ENCODE peak calls at places on chromosomes 5 and 9, in nine cellular contexts. One of them, this sample, is unnamed.
A peak's percentile ranks its signal among the peaks of the same experiment; 100 is the strongest.

GRCh38 chr9:116058421-116058820 is 95.2 kb upstream of the PAPPA start:
- DNase-seq in nucleus accumbens: no peak
- DNase-seq in coronary artery: no peak
- DNase-seq in heart left ventricle: no peak
- DNase-seq in lung: no peak
- DNase-seq in ureter: no peak
- DNase-seq in CD8-positive, alpha-beta memory T cell: no peak
- DNase-seq in NCI-H2081: no peak
- DNase-seq in left ventricle myocardium inferior: no peak
- DNase-seq in this sample: peak; percentile 33

GRCh38 chr9:28688172-28688571 is 1114.9 kb upstream of the C9orf72 start:
- DNase-seq in nucleus accumbens: no peak
- DNase-seq in coronary artery: no peak
- DNase-seq in heart left ventricle: no peak
- DNase-seq in lung: no peak
- DNase-seq in ureter: no peak
- DNase-seq in CD8-positive, alpha-beta memory T cell: no peak
- DNase-seq in NCI-H2081: no peak
- DNase-seq in left ventricle myocardium inferior: no peak
- DNase-seq in this sample: no peak

GRCh38 chr5:153562189-153562588 is 71.7 kb downstream of the GRIA1 start:
- DNase-seq in nucleus accumbens: no peak
- DNase-seq in coronary artery: no peak
- DNase-seq in heart left ventricle: no peak
- DNase-seq in lung: no peak
- DNase-seq in ureter: no peak
- DNase-seq in CD8-positive, alpha-beta memory T cell: no peak
- DNase-seq in NCI-H2081: no peak
- DNase-seq in left ventricle myocardium inferior: no peak
- DNase-seq in this sample: peak; percentile 63

GRCh38 chr9:72775570-72775969 is 177.3 kb downstream of the ALDH1A1 start:
- DNase-seq in nucleus accumbens: no peak
- DNase-seq in coronary artery: no peak
- DNase-seq in heart left ventricle: no peak
- DNase-seq in lung: no peak
- DNase-seq in ureter: no peak
- DNase-seq in CD8-positive, alpha-beta memory T cell: no peak
- DNase-seq in NCI-H2081: no peak
- DNase-seq in left ventricle myocardium inferior: no peak
- DNase-seq in this sample: no peak

GRCh38 chr5:83049370-83049863 is 27.8 kb downstream of the TMEM167A start:
- DNase-seq in nucleus accumbens: no peak
- DNase-seq in coronary artery: no peak
- DNase-seq in heart left ventricle: no peak
- DNase-seq in lung: no peak
- DNase-seq in ureter: no peak
- DNase-seq in CD8-positive, alpha-beta memory T cell: no peak
- DNase-seq in NCI-H2081: no peak
- DNase-seq in left ventricle myocardium inferior: no peak
- DNase-seq in this sample: peak; percentile 31

GRCh38 chr9:33320568-33321261 is 30.4 kb downstream of the NFX1 start:
- DNase-seq in nucleus accumbens: no peak
- DNase-seq in coronary artery: no peak
- DNase-seq in heart left ventricle: no peak
- DNase-seq in lung: peak; percentile 32
- DNase-seq in ureter: no peak
- DNase-seq in CD8-positive, alpha-beta memory T cell: no peak
- DNase-seq in NCI-H2081: no peak
- DNase-seq in left ventricle myocardium inferior: no peak
- DNase-seq in this sample: peak; percentile 98

GRCh38 chr9:16275795-16276624 is 594.5 kb downstream of the BNC2 start:
- DNase-seq in nucleus accumbens: peak; percentile 15
- DNase-seq in coronary artery: no peak
- DNase-seq in heart left ventricle: no peak
- DNase-seq in lung: no peak
- DNase-seq in ureter: no peak
- DNase-seq in CD8-positive, alpha-beta memory T cell: no peak
- DNase-seq in NCI-H2081: no peak
- DNase-seq in left ventricle myocardium inferior: no peak
- DNase-seq in this sample: no peak

GRCh38 chr9:137382728-137383452 is 40.1 kb downstream of the EXD3 start:
- DNase-seq in nucleus accumbens: no peak
- DNase-seq in coronary artery: no peak
- DNase-seq in heart left ventricle: no peak
- DNase-seq in lung: no peak
- DNase-seq in ureter: no peak
- DNase-seq in CD8-positive, alpha-beta memory T cell: no peak
- DNase-seq in NCI-H2081: no peak
- DNase-seq in left ventricle myocardium inferior: no peak
- DNase-seq in this sample: no peak

GRCh38 chr9:135069556-135070197 is 17.8 kb upstream of the OLFM1 start:
- DNase-seq in nucleus accumbens: no peak
- DNase-seq in coronary artery: peak; percentile 55
- DNase-seq in heart left ventricle: no peak
- DNase-seq in lung: no peak
- DNase-seq in ureter: no peak
- DNase-seq in CD8-positive, alpha-beta memory T cell: no peak
- DNase-seq in NCI-H2081: no peak
- DNase-seq in left ventricle myocardium inferior: no peak
- DNase-seq in this sample: no peak

GRCh38 chr9:105297442-105298097 is 53.1 kb downstream of the SLC44A1 start:
- DNase-seq in nucleus accumbens: no peak
- DNase-seq in coronary artery: no peak
- DNase-seq in heart left ventricle: no peak
- DNase-seq in lung: no peak
- DNase-seq in ureter: no peak
- DNase-seq in CD8-positive, alpha-beta memory T cell: no peak
- DNase-seq in NCI-H2081: no peak
- DNase-seq in left ventricle myocardium inferior: no peak
- DNase-seq in this sample: no peak

GRCh38 chr5:158647264-158647663 is 452.5 kb downstream of the EBF1 start:
- DNase-seq in nucleus accumbens: no peak
- DNase-seq in coronary artery: no peak
- DNase-seq in heart left ventricle: no peak
- DNase-seq in lung: no peak
- DNase-seq in ureter: no peak
- DNase-seq in CD8-positive, alpha-beta memory T cell: no peak
- DNase-seq in NCI-H2081: no peak
- DNase-seq in left ventricle myocardium inferior: no peak
- DNase-seq in this sample: no peak

GRCh38 chr5:112156211-112156610 is 262.9 kb downstream of the EPB41L4A start:
- DNase-seq in nucleus accumbens: no peak
- DNase-seq in coronary artery: no peak
- DNase-seq in heart left ventricle: no peak
- DNase-seq in lung: no peak
- DNase-seq in ureter: no peak
- DNase-seq in CD8-positive, alpha-beta memory T cell: no peak
- DNase-seq in NCI-H2081: no peak
- DNase-seq in left ventricle myocardium inferior: no peak
- DNase-seq in this sample: no peak

GRCh38 chr9:21770877-21771560 is 31.4 kb upstream of the MTAP start:
- DNase-seq in nucleus accumbens: no peak
- DNase-seq in coronary artery: no peak
- DNase-seq in heart left ventricle: no peak
- DNase-seq in lung: no peak
- DNase-seq in ureter: no peak
- DNase-seq in CD8-positive, alpha-beta memory T cell: no peak
- DNase-seq in NCI-H2081: no peak
- DNase-seq in left ventricle myocardium inferior: no peak
- DNase-seq in this sample: peak; percentile 94

GRCh38 chr5:83567741-83568530 is 96.4 kb downstream of the VCAN start:
- DNase-seq in nucleus accumbens: no peak
- DNase-seq in coronary artery: no peak
- DNase-seq in heart left ventricle: no peak
- DNase-seq in lung: no peak
- DNase-seq in ureter: no peak
- DNase-seq in CD8-positive, alpha-beta memory T cell: no peak
- DNase-seq in NCI-H2081: no peak
- DNase-seq in left ventricle myocardium inferior: no peak
- DNase-seq in this sample: peak; percentile 98

GRCh38 chr5:143065185-143065584 is 295.0 kb downstream of the ARHGAP26 start:
- DNase-seq in nucleus accumbens: no peak
- DNase-seq in coronary artery: no peak
- DNase-seq in heart left ventricle: no peak
- DNase-seq in lung: no peak
- DNase-seq in ureter: no peak
- DNase-seq in CD8-positive, alpha-beta memory T cell: no peak
- DNase-seq in NCI-H2081: no peak
- DNase-seq in left ventricle myocardium inferior: no peak
- DNase-seq in this sample: peak; percentile 97

GRCh38 chr5:1925111-1926070 is 42.7 kb upstream of the IRX4 start:
- DNase-seq in nucleus accumbens: no peak
- DNase-seq in coronary artery: peak; percentile 56
- DNase-seq in heart left ventricle: no peak
- DNase-seq in lung: no peak
- DNase-seq in ureter: no peak
- DNase-seq in CD8-positive, alpha-beta memory T cell: no peak
- DNase-seq in NCI-H2081: no peak
- DNase-seq in left ventricle myocardium inferior: no peak
- DNase-seq in this sample: no peak

GRCh38 chr5:115838885-115839518 is 2.4 kb downstream of the ATG12 start:
- DNase-seq in nucleus accumbens: no peak
- DNase-seq in coronary artery: no peak
- DNase-seq in heart left ventricle: no peak
- DNase-seq in lung: no peak
- DNase-seq in ureter: no peak
- DNase-seq in CD8-positive, alpha-beta memory T cell: peak; percentile 65
- DNase-seq in NCI-H2081: peak; percentile 37
- DNase-seq in left ventricle myocardium inferior: no peak
- DNase-seq in this sample: peak; percentile 76

GRCh38 chr5:88377705-88378656 is 109.3 kb upstream of the TMEM161B start:
- DNase-seq in nucleus accumbens: no peak
- DNase-seq in coronary artery: no peak
- DNase-seq in heart left ventricle: no peak
- DNase-seq in lung: no peak
- DNase-seq in ureter: no peak
- DNase-seq in CD8-positive, alpha-beta memory T cell: no peak
- DNase-seq in NCI-H2081: peak; percentile 4
- DNase-seq in left ventricle myocardium inferior: no peak
- DNase-seq in this sample: no peak

GRCh38 chr5:17379188-17379951 is 118.7 kb upstream of the TAF11L2 start:
- DNase-seq in nucleus accumbens: no peak
- DNase-seq in coronary artery: no peak
- DNase-seq in heart left ventricle: no peak
- DNase-seq in lung: no peak
- DNase-seq in ureter: no peak
- DNase-seq in CD8-positive, alpha-beta memory T cell: no peak
- DNase-seq in NCI-H2081: peak; percentile 80
- DNase-seq in left ventricle myocardium inferior: no peak
- DNase-seq in this sample: peak; percentile 28

GRCh38 chr5:115895821-115896220 is 54.1 kb downstream of the AP3S1 start:
- DNase-seq in nucleus accumbens: no peak
- DNase-seq in coronary artery: no peak
- DNase-seq in heart left ventricle: no peak
- DNase-seq in lung: no peak
- DNase-seq in ureter: no peak
- DNase-seq in CD8-positive, alpha-beta memory T cell: no peak
- DNase-seq in NCI-H2081: no peak
- DNase-seq in left ventricle myocardium inferior: no peak
- DNase-seq in this sample: peak; percentile 36

GRCh38 chr5:137344723-137345322 is 154.3 kb downstream of the SPOCK1 start:
- DNase-seq in nucleus accumbens: no peak
- DNase-seq in coronary artery: no peak
- DNase-seq in heart left ventricle: no peak
- DNase-seq in lung: no peak
- DNase-seq in ureter: peak; percentile 46
- DNase-seq in CD8-positive, alpha-beta memory T cell: no peak
- DNase-seq in NCI-H2081: peak; percentile 54
- DNase-seq in left ventricle myocardium inferior: no peak
- DNase-seq in this sample: peak; percentile 87

GRCh38 chr5:21711854-21712752 is 1141.0 kb downstream of the CDH12 start:
- DNase-seq in nucleus accumbens: no peak
- DNase-seq in coronary artery: no peak
- DNase-seq in heart left ventricle: no peak
- DNase-seq in lung: no peak
- DNase-seq in ureter: no peak
- DNase-seq in CD8-positive, alpha-beta memory T cell: no peak
- DNase-seq in NCI-H2081: no peak
- DNase-seq in left ventricle myocardium inferior: no peak
- DNase-seq in this sample: no peak

GRCh38 chr5:176535101-176535654 is 2.0 kb downstream of the RNF44 start:
- DNase-seq in nucleus accumbens: no peak
- DNase-seq in coronary artery: no peak
- DNase-seq in heart left ventricle: peak; percentile 43
- DNase-seq in lung: peak; percentile 63
- DNase-seq in ureter: no peak
- DNase-seq in CD8-positive, alpha-beta memory T cell: peak; percentile 50
- DNase-seq in NCI-H2081: no peak
- DNase-seq in left ventricle myocardium inferior: no peak
- DNase-seq in this sample: peak; percentile 43

GRCh38 chr5:105940181-105940580 is 1730.6 kb downstream of the EFNA5 start:
- DNase-seq in nucleus accumbens: no peak
- DNase-seq in coronary artery: no peak
- DNase-seq in heart left ventricle: no peak
- DNase-seq in lung: no peak
- DNase-seq in ureter: no peak
- DNase-seq in CD8-positive, alpha-beta memory T cell: no peak
- DNase-seq in NCI-H2081: peak; percentile 40
- DNase-seq in left ventricle myocardium inferior: no peak
- DNase-seq in this sample: no peak

GRCh38 chr5:191036-191948 is at the start of gene LRRC14B:
- DNase-seq in nucleus accumbens: peak; percentile 29
- DNase-seq in coronary artery: no peak
- DNase-seq in heart left ventricle: peak; percentile 79
- DNase-seq in lung: no peak
- DNase-seq in ureter: no peak
- DNase-seq in CD8-positive, alpha-beta memory T cell: peak; percentile 20
- DNase-seq in NCI-H2081: no peak
- DNase-seq in left ventricle myocardium inferior: peak; percentile 82
- DNase-seq in this sample: no peak

GRCh38 chr5:9626955-9627354 is 3.2 kb downstream of the TAS2R1 start:
- DNase-seq in nucleus accumbens: no peak
- DNase-seq in coronary artery: no peak
- DNase-seq in heart left ventricle: no peak
- DNase-seq in lung: no peak
- DNase-seq in ureter: no peak
- DNase-seq in CD8-positive, alpha-beta memory T cell: no peak
- DNase-seq in NCI-H2081: no peak
- DNase-seq in left ventricle myocardium inferior: no peak
- DNase-seq in this sample: no peak

GRCh38 chr5:91025449-91025848 is 357.7 kb downstream of the ARRDC3 start:
- DNase-seq in nucleus accumbens: no peak
- DNase-seq in coronary artery: no peak
- DNase-seq in heart left ventricle: no peak
- DNase-seq in lung: no peak
- DNase-seq in ureter: no peak
- DNase-seq in CD8-positive, alpha-beta memory T cell: no peak
- DNase-seq in NCI-H2081: peak; percentile 4
- DNase-seq in left ventricle myocardium inferior: no peak
- DNase-seq in this sample: no peak

GRCh38 chr9:98176391-98177259 is 15.8 kb downstream of the CORO2A start:
- DNase-seq in nucleus accumbens: no peak
- DNase-seq in coronary artery: no peak
- DNase-seq in heart left ventricle: no peak
- DNase-seq in lung: no peak
- DNase-seq in ureter: no peak
- DNase-seq in CD8-positive, alpha-beta memory T cell: no peak
- DNase-seq in NCI-H2081: no peak
- DNase-seq in left ventricle myocardium inferior: no peak
- DNase-seq in this sample: no peak

GRCh38 chr5:179915406-179915935 is 7.8 kb upstream of the TBC1D9B start:
- DNase-seq in nucleus accumbens: no peak
- DNase-seq in coronary artery: no peak
- DNase-seq in heart left ventricle: no peak
- DNase-seq in lung: no peak
- DNase-seq in ureter: no peak
- DNase-seq in CD8-positive, alpha-beta memory T cell: no peak
- DNase-seq in NCI-H2081: no peak
- DNase-seq in left ventricle myocardium inferior: no peak
- DNase-seq in this sample: no peak

GRCh38 chr9:124908098-124908497 is 32.8 kb downstream of the GOLGA1 start:
- DNase-seq in nucleus accumbens: no peak
- DNase-seq in coronary artery: no peak
- DNase-seq in heart left ventricle: no peak
- DNase-seq in lung: no peak
- DNase-seq in ureter: no peak
- DNase-seq in CD8-positive, alpha-beta memory T cell: no peak
- DNase-seq in NCI-H2081: no peak
- DNase-seq in left ventricle myocardium inferior: no peak
- DNase-seq in this sample: no peak

GRCh38 chr9:27847818-27848217 is 274.5 kb upstream of the C9orf72 start:
- DNase-seq in nucleus accumbens: no peak
- DNase-seq in coronary artery: no peak
- DNase-seq in heart left ventricle: no peak
- DNase-seq in lung: no peak
- DNase-seq in ureter: no peak
- DNase-seq in CD8-positive, alpha-beta memory T cell: no peak
- DNase-seq in NCI-H2081: no peak
- DNase-seq in left ventricle myocardium inferior: no peak
- DNase-seq in this sample: no peak

This sample was measured in fibroblast of the aortic adventitia.